ENCODE peak calls at places on chromosomes 7 and 10, in nine cellular contexts. One of them, this sample, is unnamed.

GRCh38 chr7:43577485-43577951 is 5.4 kb upstream of the STK17A start:
- DNase-seq in WTC11: peak
- DNase-seq in activated CD8-positive, alpha-beta memory T cell treated with anti-CD3 and anti-CD28 coated beads for 48 hours: no peak
- DNase-seq in retinal pigment epithelial cell: no peak
- DNase-seq in mucosa of descending colon: no peak
- DNase-seq in spleen: no peak
- DNase-seq in Caki2: peak
- DNase-seq in GOT3: no peak
- DNase-seq in naive thymus-derived CD8-positive, alpha-beta T cell: no peak
- DNase-seq in this sample: no peak

GRCh38 chr7:116340201-116340847 is 130.0 kb downstream of the TES start:
- DNase-seq in naive thymus-derived CD8-positive, alpha-beta T cell: no peak
- DNase-seq in WTC11: no peak
- DNase-seq in Caki2: no peak
- DNase-seq in retinal pigment epithelial cell: no peak
- DNase-seq in GOT3: no peak
- DNase-seq in mucosa of descending colon: no peak
- DNase-seq in spleen: no peak
- DNase-seq in activated CD8-positive, alpha-beta memory T cell treated with anti-CD3 and anti-CD28 coated beads for 48 hours: no peak
- DNase-seq in this sample: no peak

GRCh38 chr7:154860621-154861375 is 142.1 kb downstream of the PAXIP1 start:
- DNase-seq in Caki2: no peak
- DNase-seq in spleen: no peak
- DNase-seq in naive thymus-derived CD8-positive, alpha-beta T cell: no peak
- DNase-seq in activated CD8-positive, alpha-beta memory T cell treated with anti-CD3 and anti-CD28 coated beads for 48 hours: no peak
- DNase-seq in retinal pigment epithelial cell: no peak
- DNase-seq in WTC11: no peak
- DNase-seq in GOT3: no peak
- DNase-seq in mucosa of descending colon: no peak
- DNase-seq in this sample: no peak

GRCh38 chr7:96636342-96636865 is 73.2 kb downstream of the SEM1 start:
- DNase-seq in activated CD8-positive, alpha-beta memory T cell treated with anti-CD3 and anti-CD28 coated beads for 48 hours: no peak
- DNase-seq in retinal pigment epithelial cell: no peak
- DNase-seq in Caki2: no peak
- DNase-seq in WTC11: no peak
- DNase-seq in GOT3: no peak
- DNase-seq in mucosa of descending colon: no peak
- DNase-seq in naive thymus-derived CD8-positive, alpha-beta T cell: no peak
- DNase-seq in spleen: no peak
- DNase-seq in this sample: no peak

GRCh38 chr7:155824195-155824915 is 12.1 kb upstream of the SHH start:
- DNase-seq in retinal pigment epithelial cell: peak
- DNase-seq in activated CD8-positive, alpha-beta memory T cell treated with anti-CD3 and anti-CD28 coated beads for 48 hours: no peak
- DNase-seq in GOT3: no peak
- DNase-seq in spleen: peak
- DNase-seq in mucosa of descending colon: peak
- DNase-seq in naive thymus-derived CD8-positive, alpha-beta T cell: no peak
- DNase-seq in Caki2: peak
- DNase-seq in WTC11: no peak
- DNase-seq in this sample: no peak

GRCh38 chr7:92699560-92699959 is 109.4 kb upstream of the FAM133B start:
- DNase-seq in WTC11: no peak
- DNase-seq in mucosa of descending colon: no peak
- DNase-seq in activated CD8-positive, alpha-beta memory T cell treated with anti-CD3 and anti-CD28 coated beads for 48 hours: no peak
- DNase-seq in retinal pigment epithelial cell: no peak
- DNase-seq in spleen: no peak
- DNase-seq in GOT3: no peak
- DNase-seq in Caki2: no peak
- DNase-seq in naive thymus-derived CD8-positive, alpha-beta T cell: no peak
- DNase-seq in this sample: no peak

GRCh38 chr7:154419344-154419743 is 367.1 kb downstream of the DPP6 start:
- DNase-seq in naive thymus-derived CD8-positive, alpha-beta T cell: no peak
- DNase-seq in GOT3: no peak
- DNase-seq in mucosa of descending colon: no peak
- DNase-seq in WTC11: no peak
- DNase-seq in activated CD8-positive, alpha-beta memory T cell treated with anti-CD3 and anti-CD28 coated beads for 48 hours: no peak
- DNase-seq in spleen: no peak
- DNase-seq in retinal pigment epithelial cell: no peak
- DNase-seq in Caki2: no peak
- DNase-seq in this sample: no peak

GRCh38 chr10:125043824-125044658 is 102.1 kb downstream of the ZRANB1 start:
- DNase-seq in mucosa of descending colon: no peak
- DNase-seq in naive thymus-derived CD8-positive, alpha-beta T cell: no peak
- DNase-seq in WTC11: no peak
- DNase-seq in retinal pigment epithelial cell: no peak
- DNase-seq in spleen: no peak
- DNase-seq in Caki2: no peak
- DNase-seq in activated CD8-positive, alpha-beta memory T cell treated with anti-CD3 and anti-CD28 coated beads for 48 hours: no peak
- DNase-seq in GOT3: no peak
- DNase-seq in this sample: no peak

GRCh38 chr7:27245124-27245797 is 2.7 kb downstream of the EVX1 start:
- DNase-seq in WTC11: no peak
- DNase-seq in mucosa of descending colon: no peak
- DNase-seq in spleen: no peak
- DNase-seq in retinal pigment epithelial cell: no peak
- DNase-seq in Caki2: no peak
- DNase-seq in GOT3: no peak
- DNase-seq in activated CD8-positive, alpha-beta memory T cell treated with anti-CD3 and anti-CD28 coated beads for 48 hours: no peak
- DNase-seq in naive thymus-derived CD8-positive, alpha-beta T cell: no peak
- DNase-seq in this sample: no peak

This sample was measured in epithelial cell of proximal tubule.